ENCODE peak calls at places on chromosomes 13 and 19, in four cellular contexts. C is colonic mucosa, D is aorta, A is GM23338. Q is an unnamed sample.

GRCh38 chr13:101612736-101613135 is 160.3 kb downstream of the ITGBL1 start:
- DNase-seq in C (no peak), D (no peak), A (no peak), Q (no peak)

GRCh38 chr13:51551446-51551845 is 32.8 kb upstream of the WDFY2 start:
- DNase-seq in C (no peak), D (no peak), A (no peak), Q (no peak)

GRCh38 chr19:21092107-21092506 is 10.1 kb downstream of the ZNF714 start:
- DNase-seq in C (no peak), D (no peak), A (no peak), Q (peak)

GRCh38 chr13:33349314-33349995 is 63.9 kb upstream of the STARD13 start:
- DNase-seq in C (peak), D (peak), A (peak), Q (no peak)

GRCh38 chr13:109990296-109990695 is 203.9 kb upstream of the IRS2 start:
- DNase-seq in C (no peak), D (no peak), A (no peak), Q (no peak)

GRCh38 chr19:47190167-47190727 is 40.8 kb downstream of the BBC3 start:
- DNase-seq in C (peak), D (peak), A (no peak), Q (peak)

GRCh38 chr19:28402701-28403290 is 810.2 kb downstream of the UQCRFS1 start:
- DNase-seq in C (no peak), D (no peak), A (no peak), Q (no peak)

GRCh38 chr19:10433131-10433536 is 12.8 kb downstream of the PDE4A start:
- DNase-seq in C (no peak), D (no peak), A (no peak), Q (no peak)

GRCh38 chr19:58279042-58279924 is 528 bp downstream of the ZNF8 start:
- DNase-seq in C (peak), D (peak), A (peak), Q (peak)

GRCh38 chr13:48975101-48975925 is at the start of gene FNDC3A:
- DNase-seq in C (peak), D (no peak), A (peak), Q (no peak)

GRCh38 chr13:109314101-109314500 is 472.3 kb downstream of the IRS2 start:
- DNase-seq in C (no peak), D (no peak), A (no peak), Q (no peak)

GRCh38 chr19:11736696-11737095 is 2.0 kb downstream of the ZNF823 start:
- DNase-seq in C (peak), D (no peak), A (peak), Q (no peak)

GRCh38 chr19:12159773-12160414 is 3.0 kb upstream of the ZNF136 start:
- DNase-seq in C (no peak), D (no peak), A (peak), Q (no peak)

GRCh38 chr13:64457976-64458375 is 2772.2 kb downstream of the PCDH9 start:
- DNase-seq in C (no peak), D (no peak), A (no peak), Q (peak)

GRCh38 chr13:36130542-36131214 is 504 bp downstream of the DCLK1 start:
- DNase-seq in C (no peak), D (peak), A (peak), Q (no peak)

GRCh38 chr19:30679286-30679685 is 307.1 kb downstream of the ZNF536 start:
- DNase-seq in C (no peak), D (peak), A (no peak), Q (no peak)

GRCh38 chr13:107907065-107907464 is 308.3 kb downstream of the LIG4 start:
- DNase-seq in C (no peak), D (no peak), A (no peak), Q (no peak)
- H3K4me3 ChIP-seq in C (no peak), D (no peak), A (no peak), Q (no peak)

GRCh38 chr19:3150739-3151329 is 15.0 kb downstream of the GNA15 start:
- DNase-seq in C (no peak), D (no peak), A (no peak), Q (no peak)

GRCh38 chr19:3152431-3152780 is 16.6 kb downstream of the GNA15 start:
- DNase-seq in C (no peak), D (peak), A (no peak), Q (no peak)

GRCh38 chr19:3149526-3150505 is 14.0 kb downstream of the GNA15 start:
- DNase-seq in C (no peak), D (peak), A (peak), Q (no peak)

GRCh38 chr19:3153286-3154230 is 17.7 kb downstream of the GNA15 start:
- DNase-seq in C (no peak), D (no peak), A (no peak), Q (no peak)

DNA sequence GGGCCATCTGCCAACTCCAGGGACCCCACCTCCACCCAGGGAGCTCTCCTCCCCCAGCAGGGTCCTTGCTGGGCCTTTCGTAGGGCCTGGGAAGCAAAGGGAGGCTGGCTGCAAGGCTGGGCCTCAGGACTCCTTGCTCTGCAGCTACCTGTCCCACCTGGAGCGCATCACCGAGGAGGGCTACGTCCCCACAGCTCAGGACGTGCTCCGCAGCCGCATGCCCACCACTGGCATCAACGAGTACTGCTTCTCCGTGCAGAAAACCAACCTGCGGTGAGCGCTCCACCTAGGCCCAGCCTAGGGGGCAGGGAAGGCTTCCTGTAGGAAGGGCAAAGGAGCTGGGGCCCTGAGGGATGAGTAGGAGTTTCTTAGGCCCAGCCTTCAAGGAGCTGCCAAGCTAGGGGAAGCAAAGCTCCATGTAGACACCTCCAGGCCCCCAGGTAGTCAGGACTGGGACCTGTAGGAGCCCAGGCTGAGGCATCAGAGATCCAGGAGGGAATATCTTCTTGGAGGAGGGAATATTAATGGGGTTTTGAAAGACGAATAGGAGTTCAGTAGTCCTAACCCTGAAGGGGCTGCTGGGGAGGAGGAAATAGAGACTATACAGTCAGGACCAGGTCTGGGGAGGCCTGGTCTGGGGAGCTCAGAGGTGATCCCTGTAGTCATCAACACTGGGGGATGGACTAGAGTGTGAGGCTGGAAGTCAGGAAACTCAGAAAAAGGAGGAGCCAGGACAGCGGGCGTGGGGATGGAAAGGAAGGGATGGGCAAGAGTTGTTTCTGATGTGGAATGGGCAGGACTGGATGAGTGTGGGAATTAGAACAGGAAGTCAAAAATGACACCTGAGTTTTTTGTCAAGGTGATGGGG is 16.0 kb downstream of the GNA15 start:
- DNase-seq in C (no peak), D (peak), A (no peak), Q (no peak)
- H3K4me3 ChIP-seq in C (no peak), D (no peak), A (no peak), Q (no peak)

GRCh38 chr19:15249560-15249874 is 17.3 kb upstream of the EPHX3 start:
- DNase-seq in C (no peak), D (no peak), A (no peak), Q (no peak)
- H3K4me3 ChIP-seq in C (no peak), D (no peak), A (no peak), Q (no peak)

GRCh38 chr19:7394728-7395359 is 46.1 kb downstream of the ARHGEF18 start:
- DNase-seq in C (peak), D (peak), A (peak), Q (peak)
- H3K4me3 ChIP-seq in C (peak), D (peak), A (peak), Q (peak)